ENCODE peak calls at places on chromosomes 5 and 9, in six cellular contexts. I is H1, L is H9, U is mesenchymal stem cell, M is neuronal stem cell, Q is trophoblast cell. B is an unnamed sample.

GRCh38 chr5:142865631-142866030 is 95.5 kb downstream of the ARHGAP26 start:
- DNase-seq in U (no peak), Q (no peak), L (no peak), M (no peak), I (no peak), B (no peak)

GRCh38 chr9:81182421-81182820 is 506.9 kb downstream of the TLE1 start:
- DNase-seq in I (no peak), L (no peak), Q (no peak), M (no peak), U (peak; percentile 66), B (peak; percentile 77)

GRCh38 chr5:493251-493701 is 31.0 kb downstream of the SLC9A3 start:
- DNase-seq in L (no peak), Q (no peak), M (no peak), I (no peak), U (no peak), B (no peak)

GRCh38 chr9:86639899-86640379 is 285.7 kb upstream of the TUT7 start:
- DNase-seq in I (no peak), Q (peak; percentile 45), L (no peak), U (no peak), M (no peak), B (no peak)

GRCh38 chr5:157469687-157470086 is 9.7 kb downstream of the NIPAL4 start:
- DNase-seq in U (peak; percentile 42), Q (no peak), I (no peak), L (no peak), M (no peak), B (no peak)

GRCh38 chr9:23779220-23779619 is 46.8 kb downstream of the ELAVL2 start:
- DNase-seq in U (no peak), I (no peak), Q (no peak), M (peak; percentile 24), L (peak; percentile 39), B (no peak)

GRCh38 chr5:31531543-31531887 is 378 bp downstream of the DROSHA start:
- DNase-seq in M (no peak), U (peak; percentile 47), Q (no peak), L (no peak), I (no peak), B (no peak)

GRCh38 chr5:38719916-38720315 is 125.9 kb upstream of the OSMR start:
- DNase-seq in U (peak; percentile 95), Q (peak; percentile 43), I (no peak), L (no peak), M (no peak), B (peak; percentile 89)

GRCh38 chr9:127047971-127048370 is 74.5 kb downstream of the ANGPTL2 start:
- DNase-seq in M (no peak), Q (no peak), L (no peak), I (peak; percentile 22), U (no peak), B (no peak)

GRCh38 chr5:158154226-158155005 is 295.5 kb upstream of the CLINT1 start:
- DNase-seq in M (no peak), L (no peak), Q (no peak), I (no peak), U (peak; percentile 58), B (peak; percentile 50)

GRCh38 chr9:82124090-82124489 is 135.5 kb downstream of the SPATA31D1 start:
- DNase-seq in U (peak; percentile 41), M (no peak), Q (no peak), L (no peak), I (no peak), B (peak; percentile 90)

GRCh38 chr9:38389313-38389712 is 3.2 kb upstream of the ALDH1B1 start:
- DNase-seq in U (peak; percentile 32), M (no peak), L (no peak), I (no peak), Q (no peak), B (peak; percentile 80)

GRCh38 chr9:38185647-38186371 is 116.8 kb upstream of the SHB start:
- DNase-seq in M (no peak), L (no peak), Q (no peak), U (no peak), I (no peak), B (no peak)

GRCh38 chr9:13576101-13576500 is 296.6 kb upstream of the MPDZ start:
- DNase-seq in Q (no peak), I (no peak), L (no peak), U (no peak), M (no peak), B (no peak)

GRCh38 chr5:166865206-166865605 is 1426.2 kb upstream of the WWC1 start:
- DNase-seq in L (no peak), U (no peak), M (no peak), Q (no peak), I (no peak), B (no peak)

GRCh38 chr5:98105651-98106050 is 667.8 kb upstream of the RGMB start:
- DNase-seq in I (no peak), U (no peak), Q (no peak), M (no peak), L (no peak), B (no peak)

GRCh38 chr9:212265-212664 is 2.4 kb upstream of the DOCK8 start:
- DNase-seq in L (no peak), M (no peak), I (no peak), Q (no peak), U (no peak), B (no peak)

GRCh38 chr5:176844706-176845391 is 34.5 kb downstream of the UNC5A start:
- DNase-seq in U (no peak), Q (no peak), L (no peak), M (no peak), I (no peak), B (peak; percentile 16)

GRCh38 chr9:31103836-31104235 is 1280.6 kb upstream of the ACO1 start:
- DNase-seq in I (no peak), Q (no peak), L (no peak), U (peak; percentile 30), M (no peak), B (no peak)

GRCh38 chr5:60173672-60174071 is 280.1 kb upstream of the PDE4D start:
- DNase-seq in M (no peak), L (no peak), Q (no peak), U (no peak), I (no peak), B (no peak)

GRCh38 chr5:132013711-132014110 is 2.3 kb upstream of the ACSL6 start:
- DNase-seq in M (no peak), L (peak; percentile 8), I (peak; percentile 10), U (no peak), Q (no peak), B (no peak)

DNA sequence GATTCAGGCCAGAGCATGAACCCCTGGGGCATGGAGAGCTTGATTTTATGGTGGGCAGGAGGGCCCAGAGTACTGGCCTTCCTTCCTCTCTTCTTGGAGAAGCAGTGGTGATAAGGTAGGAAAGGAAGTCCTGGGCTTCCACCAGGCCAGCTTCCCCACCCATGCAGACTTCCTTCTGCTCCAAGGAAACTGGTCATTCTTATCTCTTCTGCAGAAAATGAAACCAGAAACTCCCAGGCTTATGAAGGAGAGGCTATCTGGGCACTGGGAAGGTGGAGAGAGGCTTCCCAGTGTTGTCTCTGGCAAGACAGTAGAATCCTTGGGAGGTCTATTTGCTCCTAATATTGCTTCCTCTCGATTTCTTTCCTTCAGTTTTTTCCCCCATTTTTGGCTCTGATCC is 110.5 kb upstream of the EQTN start:
- DNase-seq in Q (no peak), M (no peak), U (peak; percentile 2), L (no peak), I (no peak), B (no peak)
- H4K8ac ChIP-seq in Q (no peak overlapping the region), M (no peak overlapping the region), U (no peak overlapping the region), L (no peak overlapping the region), I (no peak overlapping the region), B (no peak overlapping the region)

GRCh38 chr5:71700803-71701202 is 18.3 kb upstream of the CARTPT start:
- DNase-seq in M (no peak), I (no peak), L (no peak), U (no peak), Q (no peak), B (no peak)

GRCh38 chr5:71705416-71705815 is 13.7 kb upstream of the CARTPT start:
- DNase-seq in M (no peak), L (no peak), I (no peak), U (no peak), Q (no peak), B (no peak)

GRCh38 chr5:71706906-71707305 is 12.2 kb upstream of the CARTPT start:
- DNase-seq in U (no peak), Q (no peak), I (no peak), M (no peak), L (no peak), B (no peak)

GRCh38 chr5:71701409-71701808 is 17.7 kb upstream of the CARTPT start:
- DNase-seq in Q (no peak), I (no peak), M (no peak), U (no peak), L (no peak), B (no peak)

DNA sequence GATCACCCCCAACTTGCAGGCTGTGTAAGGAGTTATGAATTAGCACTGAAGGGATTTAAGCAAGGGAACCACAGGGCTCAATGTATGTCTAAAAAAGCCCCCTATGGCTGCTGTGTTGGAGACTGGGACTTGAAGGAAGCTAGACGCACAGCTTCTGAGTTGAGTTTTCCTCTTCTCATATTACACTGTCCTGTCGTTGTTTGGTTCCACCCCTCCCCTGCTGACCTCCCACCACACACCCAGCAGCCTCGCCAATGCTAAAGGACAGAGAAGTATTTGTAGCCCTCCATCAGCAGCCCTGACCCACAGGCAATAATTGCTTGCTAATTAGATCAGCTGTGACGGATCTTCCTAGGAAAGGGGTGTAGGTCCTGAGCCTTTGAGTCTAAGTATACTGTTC is 15.1 kb upstream of the CARTPT start:
- DNase-seq in L (peak; percentile 38), I (no peak), U (no peak), M (peak; percentile 30), Q (no peak), B (no peak)
- H4K91ac ChIP-seq in L (no peak overlapping the region), I (no peak overlapping the region), U (no peak overlapping the region), M (no peak overlapping the region), Q (no peak overlapping the region), B (no peak overlapping the region)

GRCh38 chr9:11088826-11089374 is 476.1 kb upstream of the PTPRD start:
- DNase-seq in M (no peak), U (peak; percentile 19), I (no peak), Q (no peak), L (no peak), B (no peak)
- H4K8ac ChIP-seq in M (no peak overlapping the region), U (no peak overlapping the region), I (no peak overlapping the region), Q (no peak overlapping the region), L (no peak overlapping the region), B (no peak overlapping the region)

GRCh38 chr9:106689089-106689488 is 173.9 kb upstream of the ZNF462 start:
- DNase-seq in I (no peak), L (no peak), U (peak; percentile 76), Q (no peak), M (no peak), B (no peak)

GRCh38 chr9:106682420-106682819 is 180.5 kb upstream of the ZNF462 start:
- DNase-seq in Q (peak; percentile 81), M (no peak), I (no peak), U (peak; percentile 46), L (no peak), B (no peak)

DNA sequence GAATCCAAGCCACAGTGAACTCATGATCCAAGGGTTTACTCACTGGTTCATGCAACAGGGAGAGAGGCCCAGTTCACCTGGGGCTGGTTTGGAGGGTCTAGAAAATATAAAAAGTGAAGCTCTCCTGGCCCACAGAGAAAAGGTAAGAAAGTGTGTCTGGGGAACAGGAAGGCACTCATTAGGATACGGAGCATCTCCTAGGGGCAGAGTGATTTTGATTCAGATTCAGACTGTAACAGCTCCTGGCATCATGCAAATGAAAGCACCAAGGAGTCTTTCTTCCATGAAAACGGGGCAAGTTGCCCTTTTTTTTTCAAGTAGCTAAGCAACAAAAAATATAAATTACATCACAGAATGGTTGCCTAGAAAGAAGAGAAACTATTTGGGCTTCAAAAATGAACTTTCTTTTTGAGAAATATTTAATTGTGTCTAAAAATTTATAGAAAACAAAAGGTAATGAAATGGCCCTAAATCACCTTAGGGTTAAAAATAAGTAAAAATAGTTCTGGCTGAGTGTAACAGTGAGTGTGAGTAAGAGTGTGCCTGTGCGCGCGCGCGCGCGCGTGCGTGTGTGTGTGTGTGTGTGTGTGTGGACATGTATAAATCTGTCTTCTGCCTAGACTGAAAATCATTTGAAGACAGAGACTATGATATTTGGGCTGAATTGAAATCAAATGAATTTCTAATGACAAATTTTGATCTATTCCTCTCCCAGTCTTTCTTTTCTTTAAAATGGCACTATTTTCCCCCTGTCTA is 177.8 kb upstream of the ZNF462 start:
- DNase-seq in U (no peak), I (no peak), M (no peak), Q (no peak), L (no peak), B (no peak)
- H4K91ac ChIP-seq in U (no peak overlapping the region), I (peak overlapping the region; percentile 70), M (no peak overlapping the region), Q (peak overlapping the region; percentile 61), L (no peak overlapping the region), B (no peak overlapping the region)

B was measured in IMR-90.